ENCODE peak calls at places on chromosomes 13 and 19, in eight cellular contexts. F is neural crest cell, T is type B pancreatic cell, D is lung, M is AG10803, B is omental fat pad, W is AG09319, S is cardiac muscle cell. X is an unnamed sample.

GRCh38 chr13:59318320-59318930 is 845.3 kb downstream of the DIAPH3 start:
- DNase-seq in S (peak), D (peak), F (peak), W (peak), B (peak), M (peak), T (peak), X (peak)

GRCh38 chr19:41945135-41945766 is 13.9 kb downstream of the RABAC1 start:
- DNase-seq in W (no peak), F (no peak), D (no peak), M (no peak), T (no peak), S (no peak), B (no peak), X (no peak)

GRCh38 chr19:44430956-44431355 is 17.3 kb downstream of the ZNF229 start:
- DNase-seq in W (no peak), F (no peak), S (no peak), M (no peak), T (no peak), D (no peak), B (no peak), X (no peak)

GRCh38 chr19:6744381-6745288 is 5.2 kb downstream of the TRIP10 start:
- DNase-seq in T (no peak), M (peak), B (no peak), S (peak), W (peak), F (no peak), D (peak), X (peak)

GRCh38 chr19:5046339-5047039 is 77.6 kb downstream of the KDM4B start:
- DNase-seq in M (peak), B (no peak), T (no peak), F (no peak), D (peak), S (no peak), W (no peak), X (no peak)

GRCh38 chr19:17488593-17489391 is 18.5 kb downstream of the SLC27A1 start:
- DNase-seq in S (peak), D (peak), B (peak), F (peak), M (no peak), W (no peak), T (peak), X (no peak)

GRCh38 chr13:31923134-31923763 is 108.3 kb upstream of the FRY start:
- DNase-seq in F (no peak), D (no peak), M (no peak), S (peak), T (no peak), W (no peak), B (no peak), X (no peak)

GRCh38 chr13:33185853-33186252 is 99.7 kb downstream of the STARD13 start:
- DNase-seq in B (no peak), M (no peak), T (no peak), S (no peak), D (no peak), F (no peak), W (no peak), X (no peak)

GRCh38 chr13:114313061-114313860 is 1.0 kb upstream of the CHAMP1 start:
- DNase-seq in D (no peak), W (no peak), F (no peak), M (no peak), B (no peak), S (no peak), T (no peak), X (no peak)

GRCh38 chr19:575527-576506 is 3.4 kb downstream of the BSG start:
- DNase-seq in D (no peak), M (peak), S (peak), F (no peak), T (no peak), B (no peak), W (no peak), X (peak)

GRCh38 chr13:89324582-89324981 is 1653.4 kb downstream of the SLITRK5 start:
- DNase-seq in S (no peak), D (no peak), M (no peak), T (no peak), B (no peak), W (no peak), F (no peak), X (no peak)

GRCh38 chr19:6683971-6684370 is 14.0 kb upstream of the TNFSF14 start:
- DNase-seq in D (no peak), T (no peak), S (no peak), B (no peak), W (no peak), F (no peak), M (no peak), X (no peak)

GRCh38 chr19:2695288-2695866 is 7.1 kb downstream of the GNG7 start:
- DNase-seq in B (no peak), T (no peak), W (no peak), M (no peak), S (peak), D (no peak), F (peak), X (no peak)

GRCh38 chr13:93942016-93942415 is 537.5 kb downstream of the DCT start:
- DNase-seq in T (no peak), B (no peak), D (no peak), F (no peak), S (no peak), W (no peak), M (no peak), X (no peak)

GRCh38 chr13:32408999-32409313 is 19.0 kb downstream of the N4BP2L1 start:
- DNase-seq in B (no peak), T (no peak), F (no peak), M (no peak), D (no peak), W (no peak), S (no peak), X (no peak)

GRCh38 chr19:38852231-38853044 is 2.7 kb upstream of the HNRNPL start:
- DNase-seq in B (peak), T (peak), D (peak), S (no peak), F (peak), M (peak), W (no peak), X (no peak)

GRCh38 chr13:30112602-30113435 is 194.5 kb downstream of the KATNAL1 start:
- DNase-seq in M (peak), B (peak), W (peak), S (peak), F (peak), T (peak), D (peak), X (peak)

GRCh38 chr13:30109471-30110135 is 197.7 kb downstream of the KATNAL1 start:
- DNase-seq in S (no peak), M (no peak), B (no peak), T (no peak), F (no peak), D (no peak), W (no peak), X (no peak)

GRCh38 chr13:30113531-30113930 is 193.8 kb downstream of the KATNAL1 start:
- DNase-seq in S (no peak), T (no peak), M (no peak), B (no peak), W (no peak), D (no peak), F (no peak), X (no peak)

GRCh38 chr13:30110301-30111070 is 196.9 kb downstream of the KATNAL1 start:
- DNase-seq in M (peak), D (no peak), W (no peak), S (peak), T (no peak), F (no peak), B (no peak), X (no peak)

GRCh38 chr13:30111810-30112209 is 195.5 kb downstream of the KATNAL1 start:
- DNase-seq in M (no peak), D (no peak), T (no peak), F (no peak), W (no peak), S (no peak), B (no peak), X (no peak)
- TF ChIP-seq CTCF in M (peak), D (no peak), T (peak), F (peak), W (peak), S (peak), B (no peak), X (peak)

DNA sequence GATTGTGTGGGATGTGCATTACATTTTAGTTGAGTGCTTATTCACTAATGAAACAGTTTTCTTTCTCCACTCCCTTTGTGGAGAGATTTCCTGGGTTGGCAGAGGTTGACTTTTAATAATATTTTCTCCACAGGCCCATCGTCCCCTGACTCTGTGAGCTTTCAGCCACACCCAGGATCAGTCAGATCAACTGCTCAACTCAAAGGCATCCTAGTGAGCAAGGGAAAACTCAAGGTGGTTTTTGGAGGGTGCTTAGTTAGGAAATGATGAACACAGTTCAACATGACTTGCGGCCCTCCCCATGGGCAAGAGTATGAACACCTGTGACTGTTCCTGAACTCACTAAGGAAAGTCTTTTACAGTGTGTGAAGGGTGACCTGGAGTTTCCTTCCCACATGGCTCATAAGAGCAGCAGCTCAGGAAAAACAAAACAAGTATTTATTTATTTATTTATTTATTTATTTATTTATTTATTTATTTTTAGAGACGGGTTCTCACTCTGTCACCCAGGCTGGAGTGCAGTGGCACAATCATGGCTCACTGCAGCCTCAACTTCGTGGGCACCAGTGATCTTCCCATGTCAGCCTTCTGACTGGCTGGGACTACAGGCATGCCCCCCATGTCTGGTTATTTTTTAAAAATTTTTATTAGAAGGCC is 10.2 kb downstream of the ARL11 start:
- DNase-seq in M (no peak), D (no peak), T (no peak), F (no peak), W (no peak), S (no peak), B (no peak), X (no peak)
- TF ChIP-seq CTCF in M (no peak), D (no peak), T (no peak), F (no peak), W (no peak), S (no peak), B (no peak), X (no peak)

GRCh38 chr19:57947419-57948134 is at the start of gene ZNF256:
- DNase-seq in F (peak), D (peak), S (peak), M (peak), T (peak), B (peak), W (peak), X (peak)
- TF ChIP-seq CTCF in F (peak), D (peak), S (peak), M (peak), T (peak), B (no peak), W (peak), X (peak)

DNA sequence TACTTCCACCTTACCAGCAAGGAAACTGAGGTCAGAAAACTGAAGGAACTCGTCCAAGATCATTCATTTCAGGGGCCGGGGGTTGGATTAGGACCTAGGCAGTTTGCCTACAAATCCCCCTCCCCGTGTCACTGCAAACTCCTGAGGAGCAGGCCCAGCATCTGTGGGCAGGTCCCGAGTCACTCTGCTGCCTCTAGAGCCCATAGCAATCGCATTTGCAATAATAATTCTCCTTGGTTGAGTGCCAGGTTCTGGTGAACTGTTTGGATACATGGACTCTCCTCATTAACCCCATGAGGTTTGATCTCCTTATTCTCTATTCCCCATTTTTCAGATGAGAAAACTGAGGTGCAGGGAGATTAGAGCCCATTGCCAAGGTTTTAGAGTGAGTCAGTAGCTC is 903 bp downstream of the PIN1 start:
- DNase-seq in D (no peak), T (no peak), W (no peak), S (peak), F (no peak), B (no peak), M (peak), X (no peak)
- TF ChIP-seq CTCF in D (no peak), T (no peak), W (no peak), S (no peak), F (no peak), B (no peak), M (peak), X (no peak)

DNA sequence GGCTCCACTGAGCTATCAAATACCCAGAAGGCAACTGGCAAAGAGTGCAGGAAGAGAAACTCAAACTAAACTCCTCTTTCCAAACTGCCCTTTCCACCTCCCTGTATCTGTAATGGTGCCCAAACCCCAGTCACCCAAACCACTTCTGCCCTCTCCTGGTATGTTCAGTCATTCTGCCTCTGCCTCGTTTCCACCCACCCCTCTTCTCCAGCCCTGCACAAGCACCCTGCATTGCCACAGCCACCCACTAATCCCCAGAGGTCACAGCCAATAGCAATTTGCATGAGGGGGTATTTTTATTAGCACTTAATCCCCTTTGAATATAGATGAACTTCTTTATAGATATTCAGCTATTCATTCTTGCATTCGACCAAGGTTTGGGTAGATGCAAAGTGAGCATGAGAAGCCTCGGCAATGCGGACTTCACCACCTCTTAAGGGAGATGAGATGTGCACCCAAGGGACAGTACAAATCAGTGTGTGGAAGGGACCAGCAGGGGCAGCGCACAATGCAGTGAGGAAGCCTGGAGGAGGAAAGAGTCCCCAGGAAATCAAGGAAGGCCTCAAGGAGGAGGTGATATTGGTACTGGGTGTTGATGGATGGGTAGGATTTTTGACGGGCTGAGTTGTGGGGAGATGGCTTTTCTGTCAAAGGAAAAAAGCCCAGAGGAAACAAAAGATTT is 12.4 kb downstream of the TMEM272 start:
- DNase-seq in W (no peak), S (peak), D (no peak), M (peak), F (no peak), B (no peak), T (no peak), X (peak)
- TF ChIP-seq CTCF in W (peak), S (peak), D (peak), M (peak), F (peak), B (no peak), T (peak), X (peak)

GRCh38 chr19:49939721-49940481 is 10.6 kb upstream of the NUP62 start:
- DNase-seq in S (no peak), W (no peak), T (no peak), M (no peak), B (no peak), D (no peak), F (no peak), X (no peak)
- TF ChIP-seq CTCF in S (no peak), W (no peak), T (peak), M (no peak), B (no peak), D (no peak), F (no peak), X (no peak)

GRCh38 chr13:102571075-102571474 is 25.7 kb upstream of the TPP2 start:
- DNase-seq in B (no peak), S (peak), M (no peak), T (no peak), D (no peak), F (no peak), W (no peak), X (no peak)
- TF ChIP-seq CTCF in B (no peak), S (no peak), M (peak), T (peak), D (no peak), F (peak), W (no peak), X (no peak)

DNA sequence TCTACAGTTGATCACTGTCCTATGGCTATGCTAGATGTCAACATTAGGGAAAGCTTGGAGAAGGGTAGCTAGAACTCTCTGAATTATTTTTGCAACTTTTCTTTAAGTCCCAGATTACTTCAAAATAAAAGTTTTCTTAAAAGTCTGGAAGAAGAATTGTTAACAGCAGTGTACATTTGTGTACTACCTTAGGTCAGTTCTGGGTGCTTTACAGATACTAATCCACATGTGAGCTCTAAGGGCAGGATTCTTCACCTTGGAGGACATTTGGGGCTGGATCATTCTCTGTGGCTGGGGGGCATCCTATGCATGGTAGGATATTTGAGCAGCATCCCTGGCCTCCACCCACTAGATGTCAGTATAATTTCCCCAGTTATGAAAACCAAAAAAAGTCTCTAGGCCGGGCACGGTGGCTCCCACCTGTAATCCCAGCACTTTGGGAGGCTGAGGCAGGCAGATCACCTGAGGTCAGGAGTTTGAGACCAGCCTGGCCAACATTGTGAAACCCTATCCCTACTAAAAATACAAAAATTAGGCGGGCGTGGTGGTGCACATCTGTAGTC is 2.8 kb downstream of the BRME1 start:
- DNase-seq in F (no peak), M (no peak), S (no peak), T (no peak), D (no peak), W (no peak), B (no peak), X (no peak)
- TF ChIP-seq CTCF in F (peak), M (peak), S (peak), T (peak), D (peak), W (peak), B (no peak), X (peak)

GRCh38 chr19:28039677-28040381 is 1173.1 kb downstream of the UQCRFS1 start:
- DNase-seq in D (no peak), M (no peak), F (no peak), S (no peak), W (no peak), T (no peak), B (no peak), X (peak)
- TF ChIP-seq CTCF in D (no peak), M (no peak), F (no peak), S (no peak), W (no peak), T (no peak), B (no peak), X (no peak)

GRCh38 chr19:34508540-34508939 is 27.0 kb downstream of the WTIP start:
- DNase-seq in F (no peak), W (no peak), M (no peak), T (peak), B (no peak), S (no peak), D (no peak), X (peak)
- TF ChIP-seq CTCF in F (no peak), W (no peak), M (no peak), T (no peak), B (no peak), S (no peak), D (no peak), X (no peak)